ENCODE peak calls at places on chromosomes 12 and 14, in seven cellular contexts. P is prostate gland, S is heart left ventricle, I is foreskin fibroblast, Q is adipocyte, Y is Peyer's patch, N is cardiac muscle cell. L is an unnamed sample.

GRCh38 chr12:117963836-117964235 is 5.0 kb downstream of the KSR2 start:
- DNase-seq in P (no peak), S (no peak), I (no peak), Q (no peak), Y (no peak), N (no peak), L (no peak)

GRCh38 chr12:48794870-48795269 is 6.0 kb upstream of the ADCY6 start:
- DNase-seq in P (no peak), S (no peak), I (no peak), Q (peak; percentile 93), Y (no peak), N (no peak), L (no peak)

GRCh38 chr12:53061404-53062010 is 11.6 kb downstream of the TNS2 start:
- DNase-seq in P (peak; percentile 86), S (no peak), I (no peak), Q (no peak), Y (no peak), N (no peak), L (no peak)

GRCh38 chr12:2638273-2639019 is 156.3 kb upstream of the FKBP4 start:
- DNase-seq in P (no peak), S (no peak), I (no peak), Q (no peak), Y (no peak), N (no peak), L (no peak)

GRCh38 chr12:2306012-2306411 is 253.2 kb downstream of the CACNA1C start:
- DNase-seq in P (no peak), S (no peak), I (no peak), Q (no peak), Y (no peak), N (no peak), L (no peak)

GRCh38 chr12:8045952-8046944 is 13.7 kb downstream of the FOXJ2 start:
- DNase-seq in P (peak; percentile 59), S (peak; percentile 84), I (peak; percentile 76), Q (peak; percentile 91), Y (peak; percentile 81), N (peak; percentile 82), L (no peak)

GRCh38 chr12:27361372-27361771 is 28.7 kb downstream of the BMAL2 start:
- DNase-seq in P (no peak), S (no peak), I (peak; percentile 20), Q (peak; percentile 27), Y (no peak), N (no peak), L (peak; percentile 68)

GRCh38 chr14:65073605-65074201 is 28.6 kb downstream of the MAX start:
- DNase-seq in P (no peak), S (no peak), I (no peak), Q (no peak), Y (no peak), N (no peak), L (no peak)

GRCh38 chr14:80336613-80337106 is 125.4 kb upstream of the DIO2 start:
- DNase-seq in P (no peak), S (no peak), I (no peak), Q (no peak), Y (no peak), N (no peak), L (no peak)

GRCh38 chr12:20028033-20028432 is 340.3 kb upstream of the PDE3A start:
- DNase-seq in P (no peak), S (no peak), I (no peak), Q (no peak), Y (no peak), N (no peak), L (no peak)

GRCh38 chr14:37598085-37598972 is 2.9 kb downstream of the TTC6 start:
- DNase-seq in P (no peak), S (peak; percentile 53), I (no peak), Q (no peak), Y (no peak), N (no peak), L (no peak)

GRCh38 chr12:452667-453210 is 7.0 kb upstream of the B4GALNT3 start:
- DNase-seq in P (no peak), S (peak; percentile 64), I (no peak), Q (no peak), Y (no peak), N (no peak), L (no peak)

GRCh38 chr14:55265197-55265596 is 6.0 kb upstream of the FBXO34 start:
- DNase-seq in P (no peak), S (no peak), I (no peak), Q (no peak), Y (no peak), N (no peak), L (no peak)

GRCh38 chr12:4193821-4194220 is 79.7 kb upstream of the CCND2 start:
- DNase-seq in P (no peak), S (no peak), I (no peak), Q (no peak), Y (no peak), N (no peak), L (no peak)

GRCh38 chr14:43031598-43031997 is 1424.9 kb downstream of the LRFN5 start:
- DNase-seq in P (no peak), S (no peak), I (no peak), Q (no peak), Y (no peak), N (no peak), L (no peak)
- H3K4me3 ChIP-seq in P (no peak overlapping the region), S (no peak overlapping the region), I (no peak overlapping the region), Q (no peak overlapping the region), Y (no peak overlapping the region), N (no peak overlapping the region), L (no peak overlapping the region)

GRCh38 chr12:116282371-116283286 is 5.1 kb upstream of the MED13L start:
- DNase-seq in P (no peak), S (no peak), I (no peak), Q (no peak), Y (no peak), N (no peak), L (no peak)
- H3K4me3 ChIP-seq in P (no peak overlapping the region), S (peak overlapping the region; percentile 42), I (no peak overlapping the region), Q (no peak overlapping the region), Y (peak overlapping the region; percentile 7), N (no peak overlapping the region), L (no peak overlapping the region)

GRCh38 chr14:90137807-90138206 is 76.0 kb downstream of the KCNK13 start:
- DNase-seq in P (no peak), S (no peak), I (no peak), Q (no peak), Y (no peak), N (no peak), L (no peak)

GRCh38 chr14:90139199-90139598 is 77.4 kb downstream of the KCNK13 start:
- DNase-seq in P (no peak), S (no peak), I (no peak), Q (no peak), Y (no peak), N (no peak), L (no peak)

GRCh38 chr14:90132821-90133570 is 71.2 kb downstream of the KCNK13 start:
- DNase-seq in P (no peak), S (no peak), I (no peak), Q (no peak), Y (no peak), N (no peak), L (no peak)

GRCh38 chr14:90140298-90140955 is 78.6 kb downstream of the KCNK13 start:
- DNase-seq in P (no peak), S (no peak), I (no peak), Q (peak; percentile 19), Y (no peak), N (no peak), L (no peak)

DNA sequence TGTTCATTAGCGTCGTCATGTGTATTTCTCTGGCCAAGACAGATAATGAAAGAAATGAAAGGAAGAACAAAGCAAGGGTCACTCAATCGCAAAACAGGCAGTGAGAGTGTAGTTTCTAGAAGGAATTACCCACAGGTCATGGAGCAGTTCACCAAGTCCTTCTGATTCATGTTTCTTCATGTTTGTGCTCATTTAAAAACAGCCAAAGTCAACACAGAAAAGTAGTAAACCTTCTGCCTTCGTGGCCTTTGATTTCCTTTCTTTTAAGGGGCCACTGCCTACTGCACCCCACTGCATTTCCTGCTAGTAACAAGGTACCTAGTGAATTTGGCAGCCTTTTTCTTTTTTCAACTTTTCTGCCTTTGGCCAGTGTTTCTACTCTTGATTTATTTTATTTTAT is 75.1 kb downstream of the KCNK13 start:
- DNase-seq in P (no peak), S (no peak), I (no peak), Q (no peak), Y (no peak), N (no peak), L (no peak)
- H3K4me3 ChIP-seq in P (no peak overlapping the region), S (no peak overlapping the region), I (no peak overlapping the region), Q (no peak overlapping the region), Y (no peak overlapping the region), N (no peak overlapping the region), L (no peak overlapping the region)

GRCh38 chr14:90060312-90060964 is 1.4 kb upstream of the KCNK13 start:
- DNase-seq in P (peak; percentile 10), S (peak; percentile 77), I (peak; percentile 44), Q (peak; percentile 66), Y (no peak), N (peak; percentile 75), L (no peak)

GRCh38 chr14:90061849-90062794 is at the start of gene KCNK13:
- DNase-seq in P (peak; percentile 10), S (peak; percentile 63), I (peak; percentile 4), Q (peak; percentile 40), Y (no peak), N (peak; percentile 43), L (no peak)

GRCh38 chr14:90056821-90057220 is 5.0 kb upstream of the KCNK13 start:
- DNase-seq in P (no peak), S (no peak), I (no peak), Q (no peak), Y (no peak), N (peak; percentile 51), L (no peak)

GRCh38 chr14:90060965-90061848 is 587 bp upstream of the KCNK13 start:
- DNase-seq in P (no peak), S (peak; percentile 61), I (no peak), Q (no peak), Y (no peak), N (peak; percentile 30), L (no peak)

GRCh38 chr14:90058876-90059458 is 2.8 kb upstream of the KCNK13 start:
- DNase-seq in P (no peak), S (no peak), I (no peak), Q (no peak), Y (no peak), N (no peak), L (no peak)
- H3K4me3 ChIP-seq in P (no peak overlapping the region), S (no peak overlapping the region), I (no peak overlapping the region), Q (no peak overlapping the region), Y (no peak overlapping the region), N (no peak overlapping the region), L (no peak overlapping the region)

DNA sequence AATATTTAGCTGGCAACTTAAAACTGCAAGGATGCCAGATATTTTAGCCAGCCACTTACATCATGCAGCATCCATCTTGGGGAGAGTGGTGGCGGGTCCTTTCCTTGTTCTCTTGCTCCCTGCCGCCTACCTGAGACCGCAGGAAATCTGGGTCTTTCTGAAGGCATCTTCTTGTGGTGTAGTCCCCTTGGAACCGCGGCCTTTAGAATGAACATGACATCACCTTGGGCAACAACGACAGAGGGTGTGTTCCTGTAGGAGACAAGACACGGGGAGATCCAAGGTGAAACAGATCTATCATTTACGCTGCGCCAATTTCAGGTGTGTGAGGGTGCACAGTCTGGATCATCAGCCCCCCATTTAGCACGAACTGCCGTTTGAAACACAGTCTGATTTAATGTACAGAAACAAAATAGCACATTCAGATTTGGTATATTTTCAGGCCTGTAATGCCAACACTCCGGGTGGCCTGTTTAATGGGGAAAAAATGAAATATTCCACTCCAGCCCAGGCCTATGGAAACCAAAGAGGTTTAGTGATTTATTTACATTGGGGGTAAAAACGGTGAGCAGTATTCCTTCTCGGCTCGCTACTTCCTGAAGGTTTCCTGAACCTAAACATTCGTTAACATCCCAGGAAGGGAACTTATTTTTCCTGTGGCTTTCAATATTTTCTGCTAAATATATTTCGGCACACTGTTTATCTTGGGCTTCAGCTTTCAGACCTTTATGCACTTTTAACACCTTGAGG is 12.7 kb upstream of the IRF2BPL start:
- DNase-seq in P (no peak), S (no peak), I (no peak), Q (peak; percentile 17), Y (peak; percentile 48), N (no peak), L (no peak)
- H3K4me3 ChIP-seq in P (no peak overlapping the region), S (no peak overlapping the region), I (peak overlapping the region; percentile 22), Q (peak overlapping the region; percentile 72), Y (peak overlapping the region; percentile 46), N (peak overlapping the region; percentile 12), L (peak overlapping the region; percentile 4)

L was measured in AG04449.